ENCODE peak calls at places on chromosomes 12 and 14, in five cellular contexts. A is A549, W is GM12891, C is spleen, M is NB4. U is an unnamed sample.

GRCh38 chr14:39102265-39102968 is 618 bp downstream of the SEC23A start:
- DNase-seq in A (peak), W (peak), C (no peak), M (peak), U (no peak)

GRCh38 chr14:103021817-103022668 is 35.3 kb downstream of the CDC42BPB start:
- DNase-seq in A (no peak), W (no peak), C (peak), M (no peak), U (no peak)

GRCh38 chr12:131690320-131690719 is 20.6 kb upstream of the SFSWAP start:
- DNase-seq in A (no peak), W (no peak), C (no peak), M (no peak), U (no peak)

GRCh38 chr12:1916396-1917171 is 1.9 kb downstream of the CACNA2D4 start:
- DNase-seq in A (no peak), W (no peak), C (peak), M (peak), U (no peak)

GRCh38 chr14:104393898-104394605 is 185.5 kb upstream of the C14orf180 start:
- DNase-seq in A (no peak), W (no peak), C (peak), M (peak), U (no peak)

GRCh38 chr14:79724934-79725717 is 486.2 kb downstream of the DIO2 start:
- DNase-seq in A (no peak), W (no peak), C (no peak), M (no peak), U (no peak)

GRCh38 chr12:29216797-29217583 is 67.9 kb downstream of the FAR2 start:
- DNase-seq in A (no peak), W (no peak), C (no peak), M (peak), U (no peak)

GRCh38 chr14:64704743-64705405 is 650 bp downstream of the PLEKHG3 start:
- DNase-seq in A (no peak), W (no peak), C (peak), M (no peak), U (no peak)

GRCh38 chr14:23487216-23487615 is 17.7 kb downstream of the NGDN start:
- DNase-seq in A (no peak), W (no peak), C (no peak), M (no peak), U (no peak)

GRCh38 chr12:93245543-93245942 is 132.2 kb upstream of the NUDT4 start:
- DNase-seq in A (no peak), W (peak), C (peak), M (no peak), U (no peak)

GRCh38 chr12:102061096-102061555 is 665 bp downstream of the WASHC3 start:
- DNase-seq in A (no peak), W (no peak), C (no peak), M (peak), U (no peak)

GRCh38 chr12:100404769-100405407 is 48.0 kb downstream of the SLC17A8 start:
- DNase-seq in A (peak), W (peak), C (no peak), M (peak), U (peak)

GRCh38 chr14:103748539-103748867 is 32.9 kb downstream of the ZFYVE21 start:
- DNase-seq in A (no peak), W (no peak), C (peak), M (no peak), U (no peak)

DNA sequence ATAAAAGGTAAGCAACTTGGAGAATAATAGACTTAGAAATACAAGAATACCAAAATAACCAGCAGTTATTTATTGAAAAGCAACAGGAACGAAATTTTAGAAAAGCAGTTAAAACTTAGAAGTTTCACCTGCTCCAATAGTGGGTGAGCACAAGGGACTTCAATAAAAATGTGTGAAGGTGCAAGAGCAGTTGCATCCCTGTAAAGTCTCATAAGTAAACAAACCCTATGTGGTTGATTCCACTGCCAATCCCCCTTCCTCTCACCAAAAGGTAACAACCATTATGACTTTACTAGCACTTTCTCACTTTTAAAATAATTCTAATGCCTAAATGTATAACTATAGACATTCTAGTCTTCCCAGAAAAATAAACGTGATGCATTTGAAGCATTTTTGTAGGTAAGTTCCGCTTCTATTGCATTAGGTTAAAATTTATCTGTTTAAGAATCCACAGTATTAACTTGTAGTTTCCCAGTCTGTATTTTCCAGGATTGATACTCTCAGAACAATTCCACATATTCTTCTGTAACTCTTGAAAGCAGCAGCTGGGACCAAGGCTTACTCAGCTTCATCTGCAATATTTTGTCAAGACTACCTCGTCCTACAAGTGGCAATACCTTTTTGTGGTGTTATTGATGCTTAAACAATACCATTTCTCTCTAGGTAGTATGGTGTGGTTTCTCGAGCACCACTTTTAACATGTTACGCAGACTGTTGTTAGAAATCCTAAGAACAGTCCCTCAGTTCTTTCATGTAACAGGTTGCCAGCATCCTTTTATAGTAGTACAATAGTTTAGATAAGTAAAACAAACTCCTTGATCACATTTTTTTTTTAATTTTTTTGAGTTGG is 32.1 kb downstream of the HNRNPC start:
- DNase-seq in A (no peak), W (no peak), C (no peak), M (no peak), U (no peak)
- TF ChIP-seq POLR2A in A (no peak), W (no peak), C (no peak), M (no peak), U (no peak)

GRCh38 chr12:68918960-68919359 is 14.0 kb downstream of the CPM start:
- DNase-seq in A (no peak), W (no peak), C (no peak), M (no peak), U (no peak)
- TF ChIP-seq POLR2A in A (no peak), W (no peak), C (no peak), M (no peak), U (no peak)

GRCh38 chr12:46371718-46372130 is 849 bp downstream of the SLC38A2 start:
- DNase-seq in A (peak), W (peak), C (peak), M (peak), U (no peak)
- TF ChIP-seq POLR2A in A (peak), W (no peak), C (no peak), M (no peak), U (no peak)

GRCh38 chr12:49341777-49342065 is 4.7 kb upstream of the C1QL4 start:
- DNase-seq in A (no peak), W (no peak), C (no peak), M (no peak), U (no peak)
- TF ChIP-seq POLR2A in A (no peak), W (no peak), C (no peak), M (no peak), U (no peak)

U was measured in H54.